ENCODE peak calls at places on chromosomes 11 and 22, in eight cellular contexts. B is sigmoid colon, P is tibial nerve, L is cardiac muscle cell, A is neural crest cell, V is BJ, C is choroid plexus epithelial cell, T is coronary artery. I is an unnamed sample.
A peak's percentile ranks its signal among the peaks of the same experiment; 100 is the strongest.

GRCh38 chr22:32957093-32957835 is 100.9 kb downstream of the SYN3 start:
- DNase-seq in B (no peak), P (no peak), A (no peak), T (no peak), V (no peak), C (no peak), L (no peak), I (no peak)

GRCh38 chr11:105821366-105821765 is 200.7 kb downstream of the MSANTD4 start:
- DNase-seq in T (no peak), L (no peak), B (no peak), C (no peak), V (no peak), P (no peak), A (no peak), I (no peak)

GRCh38 chr11:94027210-94027609 is 6.1 kb downstream of the HEPHL1 start:
- DNase-seq in V (no peak), C (no peak), B (no peak), A (no peak), L (no peak), T (no peak), P (no peak), I (no peak)

GRCh38 chr11:13207665-13208594 is 69.7 kb upstream of the BMAL1 start:
- DNase-seq in A (no peak), V (peak; percentile 28), P (peak; percentile 14), L (peak; percentile 95), T (no peak), C (peak; percentile 95), B (no peak), I (no peak)

GRCh38 chr22:24989541-24989951 is 37.0 kb downstream of the KIAA1671 start:
- DNase-seq in L (peak; percentile 38), V (no peak), T (no peak), P (peak; percentile 44), C (no peak), A (no peak), B (no peak), I (no peak)

GRCh38 chr22:47659467-47660302 is 897.2 kb downstream of the TBC1D22A start:
- DNase-seq in T (no peak), P (no peak), L (no peak), A (no peak), C (no peak), V (no peak), B (no peak), I (no peak)

GRCh38 chr11:134034496-134035381 is 34.1 kb upstream of the JAM3 start:
- DNase-seq in T (no peak), A (no peak), C (no peak), B (no peak), L (no peak), V (no peak), P (no peak), I (no peak)

GRCh38 chr22:43126506-43127165 is 16.1 kb downstream of the BIK start:
- DNase-seq in T (no peak), C (peak; percentile 83), V (peak; percentile 35), A (no peak), P (no peak), B (no peak), L (peak; percentile 67), I (no peak)

GRCh38 chr11:96050435-96051182 is 126.7 kb upstream of the MTMR2 start:
- DNase-seq in V (no peak), A (no peak), B (no peak), T (no peak), C (peak; percentile 97), P (no peak), L (peak; percentile 94), I (no peak)
- TF ChIP-seq CTCF in V (no peak), A (peak; percentile 25), B (no peak), T (no peak), C (peak; percentile 31), P (no peak), L (peak; percentile 34), I (peak; percentile 30)

GRCh38 chr22:20495861-20496681 is 476 bp upstream of the KLHL22 start:
- DNase-seq in T (peak; percentile 93), A (peak; percentile 84), V (no peak), B (peak; percentile 96), C (peak; percentile 91), P (peak; percentile 82), L (peak; percentile 95), I (peak; percentile 86)
- TF ChIP-seq CTCF in T (peak; percentile 76), A (peak; percentile 93), V (peak; percentile 94), B (peak; percentile 88), C (peak; percentile 93), P (peak; percentile 91), L (peak; percentile 96), I (peak; percentile 88)

GRCh38 chr11:90738799-90739198 is 516.0 kb upstream of the CHORDC1 start:
- DNase-seq in V (no peak), L (no peak), T (no peak), A (no peak), P (no peak), C (no peak), B (no peak), I (no peak)
- TF ChIP-seq CTCF in V (no peak), L (no peak), T (no peak), A (no peak), P (no peak), C (no peak), B (no peak), I (no peak)

GRCh38 chr11:132589802-132590201 is 942.5 kb downstream of the OPCML start:
- DNase-seq in B (no peak), V (no peak), C (no peak), P (no peak), L (no peak), A (no peak), T (no peak), I (no peak)
- TF ChIP-seq CTCF in B (no peak), V (no peak), C (no peak), P (no peak), L (no peak), A (no peak), T (no peak), I (no peak)

DNA sequence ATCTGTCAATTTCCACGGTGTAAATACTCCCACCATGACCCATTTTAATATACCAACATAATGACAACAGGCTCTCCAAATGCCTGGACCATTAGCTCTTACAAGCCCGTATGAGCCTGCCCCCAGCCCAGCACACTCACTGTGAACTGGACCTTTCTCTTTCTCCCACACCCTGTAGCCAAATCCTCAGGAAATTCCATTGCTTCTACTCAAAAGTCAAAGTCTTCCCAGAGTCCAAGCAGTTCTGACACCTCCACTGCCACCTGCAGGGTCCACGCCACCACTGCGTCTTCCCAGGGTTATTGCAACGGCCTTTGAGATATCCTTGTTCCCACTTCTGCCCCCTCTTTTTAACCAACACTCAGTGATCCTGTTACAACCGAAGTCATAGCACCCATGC is 110.1 kb upstream of the ASPHD2 start:
- DNase-seq in P (no peak), V (no peak), A (no peak), L (no peak), B (no peak), T (no peak), C (no peak), I (no peak)
- TF ChIP-seq CTCF in P (no peak), V (peak; percentile 41), A (no peak), L (no peak), B (no peak), T (no peak), C (peak; percentile 19), I (no peak)

GRCh38 chr11:63491240-63491587 is 247 bp upstream of the PLAAT5 start:
- DNase-seq in L (no peak), V (no peak), P (no peak), A (no peak), B (no peak), T (no peak), C (no peak), I (no peak)

GRCh38 chr11:63490551-63491239 is at the start of gene PLAAT5:
- DNase-seq in C (peak; percentile 37), B (peak; percentile 76), A (peak; percentile 36), T (no peak), L (peak; percentile 81), P (no peak), V (no peak), I (peak; percentile 37)

GRCh38 chr11:63488789-63489188 is 2.2 kb downstream of the PLAAT5 start:
- DNase-seq in T (no peak), V (no peak), L (peak; percentile 28), A (no peak), C (no peak), B (no peak), P (no peak), I (no peak)

GRCh38 chr11:63491614-63492372 is 826 bp upstream of the PLAAT5 start:
- DNase-seq in C (peak; percentile 72), P (no peak), B (no peak), T (no peak), L (peak; percentile 96), V (no peak), A (no peak), I (no peak)

GRCh38 chr11:63489879-63490278 is 1.1 kb downstream of the PLAAT5 start:
- DNase-seq in C (peak; percentile 59), B (no peak), L (peak; percentile 78), P (no peak), T (no peak), V (no peak), A (no peak), I (no peak)
- TF ChIP-seq CTCF in C (peak; percentile 10), B (no peak), L (peak; percentile 12), P (peak; percentile 27), T (no peak), V (no peak), A (peak; percentile 34), I (peak; percentile 41)

I was measured in progenitor cell of endocrine pancreas.